ENCODE peak calls at places on chromosomes 12 and 14, in eight cellular contexts. One of them, this sample, is unnamed.
A peak's percentile ranks its signal among the peaks of the same experiment; 100 is the strongest.

GRCh38 chr12:48995061-48995879 is 3.9 kb downstream of the DDN start:
- DNase-seq in HS-27A: no peak
- DNase-seq in neural progenitor cell: peak; percentile 94
- DNase-seq in progenitor cell of endocrine pancreas: peak; percentile 75
- DNase-seq in fibroblast of lung: peak; percentile 68
- DNase-seq in GM04504: no peak
- DNase-seq in SW 1271: peak; percentile 80
- DNase-seq in sigmoid colon: peak; percentile 89
- DNase-seq in this sample: no peak

GRCh38 chr12:105721051-105721825 is 390.7 kb downstream of the C12orf75 start:
- DNase-seq in HS-27A: no peak
- DNase-seq in sigmoid colon: no peak
- DNase-seq in neural progenitor cell: peak; percentile 59
- DNase-seq in SW 1271: no peak
- DNase-seq in fibroblast of lung: peak; percentile 88
- DNase-seq in progenitor cell of endocrine pancreas: no peak
- DNase-seq in GM04504: no peak
- DNase-seq in this sample: no peak

GRCh38 chr12:46473634-46474201 is 101.1 kb upstream of the SLC38A2 start:
- DNase-seq in sigmoid colon: peak; percentile 81
- DNase-seq in neural progenitor cell: no peak
- DNase-seq in progenitor cell of endocrine pancreas: no peak
- DNase-seq in HS-27A: peak; percentile 84
- DNase-seq in GM04504: peak; percentile 85
- DNase-seq in SW 1271: peak; percentile 95
- DNase-seq in fibroblast of lung: peak; percentile 96
- DNase-seq in this sample: peak; percentile 90

GRCh38 chr12:105281694-105282049 is 45.7 kb upstream of the APPL2 start:
- DNase-seq in neural progenitor cell: no peak
- DNase-seq in SW 1271: no peak
- DNase-seq in fibroblast of lung: no peak
- DNase-seq in HS-27A: no peak
- DNase-seq in sigmoid colon: no peak
- DNase-seq in progenitor cell of endocrine pancreas: no peak
- DNase-seq in GM04504: no peak
- DNase-seq in this sample: no peak

GRCh38 chr12:120887253-120888043 is 16.7 kb downstream of the SPPL3 start:
- DNase-seq in SW 1271: no peak
- DNase-seq in fibroblast of lung: no peak
- DNase-seq in HS-27A: no peak
- DNase-seq in neural progenitor cell: no peak
- DNase-seq in sigmoid colon: no peak
- DNase-seq in progenitor cell of endocrine pancreas: no peak
- DNase-seq in GM04504: no peak
- DNase-seq in this sample: no peak

GRCh38 chr12:51850081-51850932 is 1.8 kb upstream of the FIGNL2 start:
- DNase-seq in sigmoid colon: no peak
- DNase-seq in progenitor cell of endocrine pancreas: no peak
- DNase-seq in GM04504: no peak
- DNase-seq in fibroblast of lung: no peak
- DNase-seq in neural progenitor cell: no peak
- DNase-seq in SW 1271: no peak
- DNase-seq in HS-27A: no peak
- DNase-seq in this sample: no peak

GRCh38 chr12:24561882-24562760 is 386.8 kb downstream of the BCAT1 start:
- DNase-seq in fibroblast of lung: peak; percentile 77
- DNase-seq in sigmoid colon: peak; percentile 84
- DNase-seq in SW 1271: no peak
- DNase-seq in HS-27A: no peak
- DNase-seq in progenitor cell of endocrine pancreas: peak; percentile 64
- DNase-seq in neural progenitor cell: peak; percentile 84
- DNase-seq in GM04504: no peak
- DNase-seq in this sample: no peak

GRCh38 chr12:43436597-43436996 is 115.4 kb downstream of the ADAMTS20 start:
- DNase-seq in progenitor cell of endocrine pancreas: no peak
- DNase-seq in sigmoid colon: no peak
- DNase-seq in SW 1271: no peak
- DNase-seq in HS-27A: no peak
- DNase-seq in neural progenitor cell: no peak
- DNase-seq in fibroblast of lung: no peak
- DNase-seq in GM04504: no peak
- DNase-seq in this sample: no peak

GRCh38 chr12:52089491-52089890 is 10.0 kb downstream of the SMIM41 start:
- DNase-seq in fibroblast of lung: no peak
- DNase-seq in progenitor cell of endocrine pancreas: no peak
- DNase-seq in neural progenitor cell: no peak
- DNase-seq in HS-27A: no peak
- DNase-seq in SW 1271: no peak
- DNase-seq in GM04504: no peak
- DNase-seq in sigmoid colon: no peak
- DNase-seq in this sample: no peak

GRCh38 chr14:26281280-26281998 is 316.4 kb downstream of the NOVA1 start:
- DNase-seq in progenitor cell of endocrine pancreas: no peak
- DNase-seq in neural progenitor cell: no peak
- DNase-seq in SW 1271: no peak
- DNase-seq in GM04504: peak; percentile 63
- DNase-seq in sigmoid colon: no peak
- DNase-seq in fibroblast of lung: peak; percentile 81
- DNase-seq in HS-27A: no peak
- DNase-seq in this sample: no peak

GRCh38 chr12:84805474-84805858 is 107.1 kb downstream of the SLC6A15 start:
- DNase-seq in progenitor cell of endocrine pancreas: no peak
- DNase-seq in sigmoid colon: no peak
- DNase-seq in SW 1271: no peak
- DNase-seq in neural progenitor cell: peak; percentile 65
- DNase-seq in GM04504: no peak
- DNase-seq in HS-27A: no peak
- DNase-seq in fibroblast of lung: peak; percentile 13
- DNase-seq in this sample: no peak

GRCh38 chr12:105382771-105383632 is 52.5 kb downstream of the C12orf75 start:
- DNase-seq in HS-27A: peak; percentile 57
- DNase-seq in GM04504: peak; percentile 62
- DNase-seq in progenitor cell of endocrine pancreas: no peak
- DNase-seq in sigmoid colon: no peak
- DNase-seq in neural progenitor cell: peak; percentile 72
- DNase-seq in fibroblast of lung: peak; percentile 72
- DNase-seq in SW 1271: peak; percentile 44
- DNase-seq in this sample: peak; percentile 70

GRCh38 chr14:39731912-39732311 is 299.7 kb upstream of the FBXO33 start:
- DNase-seq in GM04504: no peak
- DNase-seq in fibroblast of lung: no peak
- DNase-seq in HS-27A: no peak
- DNase-seq in progenitor cell of endocrine pancreas: no peak
- DNase-seq in neural progenitor cell: no peak
- DNase-seq in SW 1271: peak; percentile 10
- DNase-seq in sigmoid colon: no peak
- DNase-seq in this sample: no peak

GRCh38 chr14:70416322-70416716 is 571 bp downstream of the SYNJ2BP start:
- DNase-seq in HS-27A: no peak
- DNase-seq in neural progenitor cell: no peak
- DNase-seq in progenitor cell of endocrine pancreas: no peak
- DNase-seq in fibroblast of lung: peak; percentile 9
- DNase-seq in GM04504: no peak
- DNase-seq in sigmoid colon: no peak
- DNase-seq in SW 1271: peak; percentile 23
- DNase-seq in this sample: no peak

This sample was measured in glomerular endothelial cell.